ENCODE peak calls at places on chromosomes 2 and 18, in four cellular contexts. B is tibial artery, I is upper lobe of right lung, Q is left kidney. L is an unnamed sample.

GRCh38 chr2:121210691-121211090 is 74.3 kb downstream of the TFCP2L1 start:
- DNase-seq in B (no peak), I (peak; percentile 89), Q (no peak), L (peak; percentile 66)

GRCh38 chr2:47354013-47354816 is 48.7 kb upstream of the MSH2 start:
- DNase-seq in B (no peak), I (peak; percentile 30), Q (peak; percentile 70), L (peak; percentile 55)

GRCh38 chr18:2706903-2707302 is 51.4 kb downstream of the SMCHD1 start:
- DNase-seq in B (no peak), I (no peak), Q (no peak), L (no peak)

GRCh38 chr2:223734346-223734745 is 103.0 kb downstream of the AP1S3 start:
- DNase-seq in B (no peak), I (no peak), Q (no peak), L (no peak)

GRCh38 chr2:45256173-45256866 is 247.1 kb upstream of the SIX2 start:
- DNase-seq in B (peak; percentile 85), I (no peak), Q (no peak), L (no peak)

GRCh38 chr2:172640389-172640788 is 84.5 kb downstream of the PDK1 start:
- DNase-seq in B (no peak), I (no peak), Q (no peak), L (no peak)

GRCh38 chr18:35289293-35290069 is 548 bp downstream of the ZSCAN30 start:
- DNase-seq in B (no peak), I (peak; percentile 67), Q (peak; percentile 78), L (no peak)

GRCh38 chr2:23078799-23079434 is 306.1 kb upstream of the KLHL29 start:
- DNase-seq in B (no peak), I (no peak), Q (no peak), L (no peak)

GRCh38 chr2:178700922-178701342 is 106.3 kb downstream of the TTN start:
- DNase-seq in B (no peak), I (no peak), Q (peak; percentile 7), L (no peak)

GRCh38 chr2:113739849-113740248 is 16.6 kb downstream of the SLC35F5 start:
- DNase-seq in B (no peak), I (no peak), Q (no peak), L (no peak)

GRCh38 chr18:74796928-74797576 is 199.4 kb downstream of the ZNF407 start:
- DNase-seq in B (no peak), I (no peak), Q (peak; percentile 29), L (no peak)

GRCh38 chr18:41378628-41379027 is 576.4 kb upstream of the PIK3C3 start:
- DNase-seq in B (no peak), I (no peak), Q (peak; percentile 63), L (no peak)

GRCh38 chr2:227707390-227707789 is 10.4 kb downstream of the SLC19A3 start:
- DNase-seq in B (no peak), I (no peak), Q (no peak), L (no peak)

GRCh38 chr2:201130524-201131186 is 14.7 kb downstream of the CFLAR start:
- DNase-seq in B (no peak), I (no peak), Q (no peak), L (no peak)

GRCh38 chr2:24083567-24084385 is 858 bp downstream of the TP53I3 start:
- DNase-seq in B (no peak), I (peak; percentile 97), Q (peak; percentile 94), L (no peak)

GRCh38 chr18:11052800-11053199 is 96.6 kb downstream of the PIEZO2 start:
- DNase-seq in B (no peak), I (no peak), Q (no peak), L (no peak)

GRCh38 chr2:71226391-71226964 is 425 bp downstream of the PAIP2B start:
- DNase-seq in B (no peak), I (peak; percentile 71), Q (peak; percentile 86), L (peak; percentile 87)

GRCh38 chr2:159609933-159610523 is 6.3 kb downstream of the BAZ2B start:
- DNase-seq in B (no peak), I (no peak), Q (no peak), L (no peak)

GRCh38 chr2:37324786-37325624 is at the start of gene PRKD3:
- DNase-seq in B (peak; percentile 76), I (no peak), Q (no peak), L (no peak)

GRCh38 chr2:44364604-44365003 is 2.9 kb downstream of the CAMKMT start:
- DNase-seq in B (no peak), I (no peak), Q (no peak), L (no peak)

GRCh38 chr2:54525321-54525720 is 69.2 kb downstream of the SPTBN1 start:
- DNase-seq in B (no peak), I (no peak), Q (no peak), L (no peak)

GRCh38 chr2:43154685-43155084 is 71.7 kb downstream of the ZFP36L2 start:
- DNase-seq in B (no peak), I (no peak), Q (no peak), L (no peak)

GRCh38 chr2:46002507-46002883 is 294.7 kb upstream of the EPAS1 start:
- DNase-seq in B (no peak), I (no peak), Q (peak; percentile 17), L (no peak)

GRCh38 chr18:27604583-27604982 is 419.5 kb upstream of the CHST9 start:
- DNase-seq in B (no peak), I (no peak), Q (no peak), L (no peak)

GRCh38 chr2:20661028-20661980 is 5.6 kb upstream of the GDF7 start:
- DNase-seq in B (peak; percentile 84), I (peak; percentile 72), Q (peak; percentile 90), L (peak; percentile 89)

GRCh38 chr2:108594982-108595464 is 60.8 kb downstream of the LIMS1 start:
- DNase-seq in B (no peak), I (no peak), Q (no peak), L (no peak)

L was measured in spleen.